ENCODE peak calls at places on chromosomes 6 and 20, in four cellular contexts. H, R, Z and K are unnamed samples.

GRCh38 chr6:43311681-43312080 is 3.1 kb upstream of the CRIP3 start:
- DNase-seq in H (no peak), R (no peak), Z (no peak), K (no peak)

GRCh38 chr6:126039284-126039683 is 52.9 kb downstream of the TRMT11 start:
- DNase-seq in H (no peak), R (peak; percentile 24), Z (no peak), K (peak; percentile 45)

GRCh38 chr6:35202066-35202546 is 11.7 kb upstream of the SCUBE3 start:
- DNase-seq in H (no peak), R (no peak), Z (no peak), K (no peak)

GRCh38 chr6:159249150-159249549 is 80.0 kb downstream of the FNDC1 start:
- DNase-seq in H (no peak), R (no peak), Z (no peak), K (peak; percentile 65)

GRCh38 chr6:154331750-154332149 is 24.9 kb downstream of the IPCEF1 start:
- DNase-seq in H (no peak), R (no peak), Z (no peak), K (no peak)

GRCh38 chr20:62299666-62300236 is 3.0 kb upstream of the ADRM1 start:
- DNase-seq in H (no peak), R (no peak), Z (no peak), K (no peak)

GRCh38 chr6:32852844-32853540 is 512 bp downstream of the TAP1 start:
- DNase-seq in H (no peak), R (peak; percentile 22), Z (peak; percentile 82), K (peak; percentile 22)

GRCh38 chr6:87164004-87164403 is 8.6 kb downstream of the ZNF292 start:
- DNase-seq in H (no peak), R (no peak), Z (no peak), K (no peak)

GRCh38 chr20:46552460-46553420 is 2.3 kb upstream of the OCSTAMP start:
- DNase-seq in H (no peak), R (no peak), Z (no peak), K (no peak)

GRCh38 chr20:32920530-32921298 is 62.0 kb downstream of the EFCAB8 start:
- DNase-seq in H (no peak), R (no peak), Z (no peak), K (no peak)

GRCh38 chr20:15188415-15188814 is 851.0 kb upstream of the FLRT3 start:
- DNase-seq in H (no peak), R (no peak), Z (no peak), K (no peak)

GRCh38 chr6:57024775-57025174 is 21.7 kb upstream of the KIAA1586 start:
- DNase-seq in H (no peak), R (no peak), Z (no peak), K (no peak)

GRCh38 chr20:46255440-46256104 is 52.7 kb downstream of the CDH22 start:
- DNase-seq in H (no peak), R (no peak), Z (peak; percentile 88), K (peak; percentile 55)

GRCh38 chr6:15023448-15023847 is 222.4 kb upstream of the JARID2 start:
- DNase-seq in H (no peak), R (no peak), Z (no peak), K (no peak)

GRCh38 chr20:1330075-1330830 is 1.3 kb upstream of the SDCBP2 start:
- DNase-seq in H (no peak), R (no peak), Z (no peak), K (peak; percentile 79)

GRCh38 chr6:138215071-138215470 is 3.2 kb downstream of the PBOV1 start:
- DNase-seq in H (no peak), R (no peak), Z (no peak), K (no peak)

GRCh38 chr6:21595951-21596378 is 2.4 kb downstream of the SOX4 start:
- DNase-seq in H (no peak), R (no peak), Z (no peak), K (no peak)

GRCh38 chr20:61980647-61981583 is 84.8 kb downstream of the TAF4 start:
- DNase-seq in H (peak; percentile 6), R (peak; percentile 50), Z (no peak), K (peak; percentile 41)

GRCh38 chr6:160239929-160240690 is 18.5 kb downstream of the SLC22A2 start:
- DNase-seq in H (no peak), R (no peak), Z (no peak), K (no peak)